ENCODE peak calls at places on chromosomes 6 and 20, in seven cellular contexts. Z, F, G, M, T, H and R are unnamed samples.

GRCh38 chr6:88262372-88262771 is 96.2 kb upstream of the CNR1 start:
- DNase-seq in F (no peak), T (no peak), H (no peak), M (no peak), G (no peak), Z (no peak), R (no peak)

GRCh38 chr6:169319561-169319960 is 65.9 kb upstream of the THBS2 start:
- DNase-seq in M (no peak), F (no peak), T (no peak), G (no peak), H (no peak), Z (no peak), R (no peak)

GRCh38 chr20:60512436-60512835 is 554.2 kb downstream of the CDH26 start:
- DNase-seq in G (no peak), Z (no peak), T (no peak), M (peak; percentile 56), H (no peak), F (no peak), R (no peak)

GRCh38 chr20:35368616-35369423 is 43.0 kb downstream of the UQCC1 start:
- DNase-seq in G (peak; percentile 79), Z (no peak), T (no peak), H (no peak), M (peak; percentile 44), F (no peak), R (peak; percentile 23)

GRCh38 chr6:165236326-165236725 is 73.1 kb downstream of the C6orf118 start:
- DNase-seq in Z (no peak), G (no peak), M (no peak), F (no peak), T (no peak), H (no peak), R (no peak)

GRCh38 chr6:113182370-113183141 is 674.6 kb upstream of the MARCKS start:
- DNase-seq in Z (no peak), F (no peak), T (peak; percentile 79), G (no peak), H (peak; percentile 7), M (peak; percentile 72), R (no peak)

GRCh38 chr20:8287328-8287727 is 155.3 kb downstream of the PLCB1 start:
- DNase-seq in Z (no peak), H (no peak), F (no peak), T (no peak), G (no peak), M (peak; percentile 10), R (no peak)

GRCh38 chr20:3765171-3765887 is 2.2 kb downstream of the ADISSP start:
- DNase-seq in G (no peak), F (peak; percentile 48), H (no peak), M (no peak), T (no peak), Z (no peak), R (peak; percentile 61)

GRCh38 chr6:73451166-73452106 is 661 bp downstream of the CGAS start:
- DNase-seq in F (peak; percentile 68), Z (peak; percentile 38), M (peak; percentile 66), G (peak; percentile 59), T (peak; percentile 38), H (peak; percentile 54), R (peak; percentile 46)

DNA sequence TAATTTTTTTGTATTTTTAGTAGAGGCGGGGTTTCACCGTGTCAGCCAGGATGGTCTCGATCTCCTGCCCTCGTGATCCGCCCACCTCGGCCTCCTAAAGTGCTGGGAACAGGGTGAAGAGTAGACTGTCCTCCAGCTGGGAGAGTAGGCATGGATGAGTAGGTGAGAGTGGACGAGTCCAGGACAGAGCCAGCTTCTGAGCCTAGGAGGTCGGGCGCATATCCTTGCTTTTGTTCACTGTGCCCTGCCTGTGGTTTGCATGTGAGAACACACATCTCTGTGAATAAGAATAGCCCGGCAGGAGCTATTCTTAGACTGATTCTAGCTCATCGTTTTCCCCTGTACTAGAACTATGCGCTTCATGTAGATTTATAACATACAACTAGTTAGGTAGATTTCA is 78.3 kb downstream of the RPP40 start:
- DNase-seq in F (no peak), T (no peak), H (no peak), M (no peak), G (no peak), Z (no peak), R (no peak)
- H3K4me1 ChIP-seq in F (no peaks in the 10 kb centered on the region), T (no peaks in the 10 kb centered on the region), H (no peaks in the 10 kb centered on the region), M (peaks cover 33% of the 10 kb centered on the region), G (peaks cover 21% of the 10 kb centered on the region), Z (peaks cover 14% of the 10 kb centered on the region), R (peaks cover 15% of the 10 kb centered on the region)

GRCh38 chr6:122722746-122723145 is 56.8 kb upstream of the FABP7 start:
- DNase-seq in H (no peak), Z (no peak), F (no peak), M (no peak), T (no peak), G (no peak), R (no peak)

GRCh38 chr6:122730334-122730733 is 49.2 kb upstream of the FABP7 start:
- DNase-seq in T (no peak), F (no peak), H (no peak), G (no peak), M (no peak), Z (no peak), R (no peak)

GRCh38 chr6:122730775-122731386 is 48.6 kb upstream of the FABP7 start:
- DNase-seq in T (no peak), M (peak; percentile 81), H (peak; percentile 24), G (no peak), Z (no peak), F (no peak), R (no peak)

GRCh38 chr6:122726649-122727048 is 52.9 kb upstream of the FABP7 start:
- DNase-seq in T (peak; percentile 25), G (no peak), F (no peak), M (peak; percentile 50), H (no peak), Z (no peak), R (no peak)
- TF ChIP-seq CTCF in T (peak; percentile 83), G (peak; percentile 33), F (peak; percentile 32), M (peak; percentile 69), H (peak; percentile 78), Z (peak; percentile 29), R (peak; percentile 48)

GRCh38 chr6:104356197-104356596 is 503.5 kb downstream of the HACE1 start:
- DNase-seq in Z (no peak), H (no peak), F (no peak), G (no peak), M (no peak), T (no peak), R (no peak)

GRCh38 chr6:104357928-104358327 is 501.8 kb downstream of the HACE1 start:
- DNase-seq in G (no peak), T (no peak), H (no peak), Z (no peak), F (no peak), M (no peak), R (no peak)
- H3K4me1 ChIP-seq in G (no peaks in the 10 kb centered on the region), T (no peaks in the 10 kb centered on the region), H (no peaks in the 10 kb centered on the region), Z (no peaks in the 10 kb centered on the region), F (no peaks in the 10 kb centered on the region), M (no peaks in the 10 kb centered on the region), R (no peaks in the 10 kb centered on the region)

GRCh38 chr6:90497411-90497810 is 89.5 kb downstream of the MAP3K7 start:
- DNase-seq in Z (no peak), G (no peak), T (no peak), H (no peak), M (no peak), F (no peak), R (no peak)
- TF ChIP-seq CTCF in Z (no peak), G (no peak), T (no peak), H (peak; percentile 48), M (peak; percentile 24), F (no peak), R (no peak)

DNA sequence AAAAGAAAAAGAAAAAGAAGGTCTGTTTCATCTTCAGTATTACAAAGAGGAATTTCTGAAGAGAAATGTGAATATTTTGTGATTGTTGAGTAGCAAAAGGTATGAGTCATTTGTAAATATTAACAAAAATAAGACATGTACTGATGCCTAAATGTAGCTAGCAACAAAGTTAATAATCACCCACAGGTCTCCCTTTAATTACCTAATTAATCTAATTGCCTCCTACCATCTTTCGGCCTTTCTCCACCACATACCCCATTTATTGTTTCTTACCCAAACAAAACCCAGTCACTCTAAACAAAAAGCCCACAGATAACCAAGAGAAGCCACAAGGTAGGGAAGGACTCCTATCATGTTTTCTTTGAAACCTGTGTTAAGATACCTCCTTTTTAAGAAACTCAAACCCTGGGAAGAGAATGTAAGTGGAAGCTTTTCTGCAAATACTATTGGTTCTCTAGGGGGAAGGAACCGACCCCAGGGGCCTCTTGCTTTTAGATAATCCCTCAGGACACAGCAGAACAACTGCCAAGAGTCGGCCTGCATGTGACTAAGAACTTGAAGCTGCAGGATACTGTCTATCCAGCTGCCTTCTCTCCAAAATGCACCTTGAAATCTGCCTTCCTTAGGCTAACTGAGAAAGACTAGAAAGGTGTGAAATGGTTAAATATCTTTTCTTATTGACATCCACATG is 16.1 kb upstream of the STK38 start:
- DNase-seq in H (no peak), F (no peak), M (peak; percentile 23), T (no peak), Z (no peak), G (no peak), R (no peak)
- H3K4me1 ChIP-seq in H (no peaks in the 10 kb centered on the region), F (peaks cover 5% of the 10 kb centered on the region), M (no peaks in the 10 kb centered on the region), T (peaks cover 12% of the 10 kb centered on the region), Z (peaks cover 11% of the 10 kb centered on the region), G (no peaks in the 10 kb centered on the region), R (no peaks in the 10 kb centered on the region)

GRCh38 chr20:21352703-21353102 is 44.6 kb downstream of the NKX2-4 start:
- DNase-seq in H (no peak), T (no peak), G (no peak), F (no peak), Z (no peak), M (peak; percentile 18), R (no peak)
- TF ChIP-seq CTCF in H (no peak), T (no peak), G (no peak), F (no peak), Z (no peak), M (no peak), R (no peak)

GRCh38 chr20:19368351-19368750 is 155.9 kb downstream of the SLC24A3 start:
- DNase-seq in Z (no peak), G (no peak), T (no peak), H (no peak), M (no peak), F (no peak), R (no peak)
- H3K4me1 ChIP-seq in Z (no peaks in the 10 kb centered on the region), G (peaks cover 8% of the 10 kb centered on the region), T (no peaks in the 10 kb centered on the region), H (no peaks in the 10 kb centered on the region), M (peaks cover 23% of the 10 kb centered on the region), F (no peaks in the 10 kb centered on the region), R (no peaks in the 10 kb centered on the region)

DNA sequence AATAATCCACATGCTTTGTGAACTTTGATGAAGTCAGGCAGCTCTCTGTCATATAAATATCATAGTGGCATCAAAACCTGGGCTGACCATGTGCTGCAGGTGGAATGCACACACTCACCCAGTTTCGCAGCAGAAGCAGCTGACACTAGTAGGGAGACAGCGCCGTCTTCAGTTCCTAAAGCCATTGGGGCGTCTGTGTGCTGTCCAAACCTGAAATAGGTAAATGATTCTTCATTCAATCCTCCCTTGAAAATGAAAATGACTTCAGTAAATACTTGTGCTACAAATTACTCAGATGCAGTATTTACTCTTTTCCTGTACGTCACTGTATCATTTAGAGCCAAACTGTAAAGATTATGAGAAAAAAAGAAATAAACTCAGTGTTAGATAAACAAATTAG is 127.5 kb downstream of the EYA4 start:
- DNase-seq in G (peak; percentile 81), M (no peak), Z (no peak), T (no peak), H (no peak), F (no peak), R (no peak)
- TF ChIP-seq CTCF in G (peak; percentile 50), M (no peak), Z (no peak), T (no peak), H (no peak), F (no peak), R (no peak)